ENCODE peak calls at places on chromosomes 12 and 14, in nine cellular contexts. F, C, S, I, M, K, H, L and G are unnamed samples.

GRCh38 chr12:54005853-54006699 is 2.7 kb upstream of the HOXC8 start:
- DNase-seq in F (peak), I (peak), C (peak), M (peak), K (no peak), S (peak), H (peak), L (peak), G (no peak)

GRCh38 chr12:40837891-40838424 is 145.7 kb downstream of the CNTN1 start:
- DNase-seq in M (no peak), S (no peak), F (no peak), L (no peak), H (no peak), I (no peak), K (no peak), C (no peak), G (no peak)

GRCh38 chr12:111395557-111396187 is 10.1 kb upstream of the SH2B3 start:
- DNase-seq in L (no peak), K (no peak), S (no peak), I (no peak), M (no peak), C (no peak), F (no peak), H (no peak), G (no peak)

GRCh38 chr12:114405199-114405448 is 820 bp downstream of the TBX5 start:
- DNase-seq in I (no peak), H (no peak), C (no peak), K (no peak), S (no peak), F (peak), L (no peak), M (no peak), G (no peak)

GRCh38 chr12:25348290-25348689 is 97.6 kb upstream of the KRAS start:
- DNase-seq in L (no peak), C (no peak), K (no peak), H (no peak), F (no peak), S (no peak), I (no peak), M (no peak), G (no peak)

GRCh38 chr12:78290606-78291345 is 460.1 kb downstream of the NAV3 start:
- DNase-seq in I (no peak), M (no peak), H (no peak), K (peak), L (no peak), F (peak), C (peak), S (no peak), G (peak)

GRCh38 chr12:131315601-131316000 is 361.9 kb downstream of the ADGRD1 start:
- DNase-seq in C (no peak), F (no peak), H (no peak), S (no peak), L (no peak), I (no peak), K (no peak), M (no peak), G (no peak)

GRCh38 chr12:127273621-127274020 is 993.3 kb upstream of the TMEM132C start:
- DNase-seq in K (peak), L (no peak), S (no peak), C (peak), F (no peak), H (no peak), M (no peak), I (no peak), G (peak)

GRCh38 chr14:56161658-56162057 is 43.4 kb downstream of the PELI2 start:
- DNase-seq in M (no peak), H (no peak), L (no peak), F (no peak), I (no peak), S (no peak), C (no peak), K (no peak), G (no peak)

GRCh38 chr12:132717011-132717410 is 6.4 kb downstream of the PGAM5 start:
- DNase-seq in K (no peak), C (no peak), I (no peak), H (no peak), M (no peak), S (no peak), F (no peak), L (no peak), G (no peak)

GRCh38 chr12:58079806-58080205 is 138.4 kb downstream of the ATP23 start:
- DNase-seq in F (no peak), I (no peak), M (no peak), S (no peak), C (no peak), H (no peak), K (no peak), L (no peak), G (no peak)

GRCh38 chr12:57772429-57773322 is at the start of gene EEF1AKMT3:
- DNase-seq in C (peak), M (peak), I (no peak), S (no peak), L (peak), H (peak), F (peak), K (no peak), G (no peak)

GRCh38 chr12:124914392-124915248 is at the start of gene UBC:
- DNase-seq in H (peak), C (peak), M (peak), I (peak), K (peak), F (peak), L (peak), S (peak), G (peak)

GRCh38 chr14:32230695-32231280 is 27.7 kb upstream of the RNU6-8 start:
- DNase-seq in M (no peak), S (no peak), F (peak), H (no peak), L (no peak), C (peak), K (peak), I (no peak), G (peak)

GRCh38 chr14:75610839-75611238 is 32.4 kb downstream of the FLVCR2 start:
- DNase-seq in M (no peak), S (no peak), I (no peak), F (peak), C (no peak), H (no peak), L (no peak), K (no peak), G (no peak)

GRCh38 chr12:26789731-26790644 is 43.0 kb downstream of the ITPR2 start:
- DNase-seq in C (peak), H (no peak), L (peak), F (peak), I (no peak), K (no peak), M (no peak), S (no peak), G (no peak)

GRCh38 chr12:6312529-6313325 is 2.2 kb downstream of the PLEKHG6 start:
- DNase-seq in M (peak), C (no peak), L (peak), H (peak), S (no peak), K (no peak), F (no peak), I (peak), G (no peak)

GRCh38 chr14:92586001-92586947 is 72.7 kb downstream of the RIN3 start:
- DNase-seq in C (peak), I (peak), M (no peak), H (no peak), F (peak), K (peak), L (no peak), S (peak), G (peak)

GRCh38 chr14:74938873-74939495 is 15.9 kb upstream of the RPS6KL1 start:
- DNase-seq in K (no peak), H (no peak), C (no peak), I (peak), L (no peak), S (no peak), F (no peak), M (no peak), G (no peak)

GRCh38 chr12:90589966-90590365 is 365.0 kb downstream of the CCER1 start:
- DNase-seq in S (no peak), H (no peak), M (no peak), K (no peak), F (no peak), C (no peak), L (no peak), I (no peak), G (no peak)

GRCh38 chr12:98823012-98823411 is 177.9 kb downstream of the APAF1 start:
- DNase-seq in K (no peak), M (no peak), S (no peak), L (no peak), I (no peak), H (no peak), F (no peak), C (no peak), G (no peak)

GRCh38 chr12:106584104-106585064 is 1.6 kb downstream of the RFX4 start:
- DNase-seq in C (no peak), L (no peak), I (no peak), M (no peak), H (no peak), F (no peak), K (no peak), S (no peak), G (no peak)

GRCh38 chr14:31895206-31895605 is 181.9 kb upstream of the ARHGAP5 start:
- DNase-seq in I (no peak), L (no peak), M (no peak), C (peak), K (no peak), H (no peak), S (no peak), F (peak), G (peak)

GRCh38 chr12:67590122-67590795 is 58.3 kb upstream of the DYRK2 start:
- DNase-seq in M (no peak), S (no peak), F (no peak), H (no peak), K (no peak), C (no peak), I (no peak), L (no peak), G (no peak)

GRCh38 chr12:8445731-8446130 is 10.0 kb upstream of the CLEC6A start:
- DNase-seq in F (no peak), S (no peak), C (no peak), L (no peak), I (no peak), M (no peak), H (no peak), K (no peak), G (no peak)

GRCh38 chr14:76742961-76743360 is 18.3 kb upstream of the VASH1 start:
- DNase-seq in H (no peak), I (peak), S (peak), F (no peak), M (no peak), C (peak), K (no peak), L (no peak), G (no peak)

GRCh38 chr14:32400480-32400879 is 71.4 kb downstream of the AKAP6 start:
- DNase-seq in M (no peak), L (no peak), C (peak), H (no peak), S (no peak), F (no peak), K (peak), I (no peak), G (no peak)

GRCh38 chr12:109953656-109954055 is 42.5 kb downstream of the GIT2 start:
- DNase-seq in K (no peak), L (no peak), H (no peak), C (no peak), I (no peak), M (no peak), F (no peak), S (no peak), G (no peak)

GRCh38 chr12:121248611-121249010 is 38.7 kb downstream of the P2RX4 start:
- DNase-seq in H (no peak), C (no peak), M (no peak), L (no peak), F (no peak), K (no peak), S (no peak), I (peak), G (no peak)

GRCh38 chr12:1833596-1834028 is 13.2 kb downstream of the LRTM2 start:
- DNase-seq in C (no peak), L (no peak), S (no peak), H (no peak), K (no peak), F (no peak), M (no peak), I (no peak), G (no peak)

GRCh38 chr14:23525611-23526010 is 26.0 kb downstream of the ZFHX2 start:
- DNase-seq in F (no peak), I (no peak), L (no peak), K (no peak), M (no peak), C (no peak), S (no peak), H (no peak), G (no peak)

GRCh38 chr14:54577977-54578376 is 11.0 kb downstream of the SAMD4A start:
- DNase-seq in S (no peak), H (no peak), M (no peak), I (no peak), L (no peak), F (no peak), C (peak), K (no peak), G (no peak)

GRCh38 chr14:95140060-95140858 is 17.1 kb downstream of the DICER1 start:
- DNase-seq in C (peak), H (no peak), K (peak), F (peak), I (no peak), L (no peak), M (no peak), S (peak), G (peak)

DNA sequence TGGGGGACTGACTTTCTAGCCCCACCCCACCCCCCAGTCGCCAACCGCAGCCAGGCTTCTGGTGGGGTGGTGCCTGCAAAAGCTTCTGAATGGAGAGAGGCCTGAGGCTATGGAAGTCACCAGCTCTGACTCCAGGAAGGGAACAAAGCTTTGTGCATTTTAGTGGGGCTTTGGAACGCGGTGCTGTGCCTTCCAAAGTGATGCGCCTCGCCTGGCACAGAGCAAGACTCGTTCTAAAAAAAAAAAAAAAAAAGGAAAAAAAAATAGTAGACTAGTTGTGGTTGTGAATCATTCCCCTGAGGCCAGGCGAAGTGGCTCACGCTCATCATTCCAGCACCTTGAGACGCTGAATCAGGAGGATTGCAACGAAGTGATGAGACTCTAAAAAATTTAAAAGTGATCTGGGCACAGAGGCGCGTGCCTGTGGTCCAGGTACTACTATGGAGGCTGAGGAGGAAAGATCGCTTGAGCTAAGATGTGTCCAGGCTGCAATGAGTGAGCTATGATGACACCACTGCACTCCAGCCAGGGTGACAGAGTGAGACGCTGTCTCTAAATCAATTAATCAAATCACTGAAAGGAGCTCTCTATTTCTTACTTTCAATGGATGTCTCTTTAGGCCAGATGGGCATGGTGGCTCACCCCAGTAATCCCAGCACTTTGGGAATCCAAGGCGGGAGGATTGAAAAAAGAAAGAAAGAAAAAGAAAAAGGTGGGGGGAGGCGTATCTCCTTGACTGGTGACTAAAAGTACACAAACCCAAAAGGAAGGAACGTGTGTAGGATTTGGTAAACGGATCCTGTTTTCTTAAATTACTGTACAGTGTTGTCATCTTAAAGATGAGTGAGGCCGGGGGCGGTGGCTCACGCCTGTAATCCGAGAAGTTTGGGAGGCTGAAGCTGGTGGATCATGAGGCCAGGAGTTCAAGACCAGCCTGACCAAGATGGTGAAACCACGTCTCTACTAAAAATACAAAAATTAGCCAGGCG is 259.6 kb upstream of the ALG10B start:
- DNase-seq in K (no peak), S (no peak), M (no peak), F (no peak), C (no peak), L (no peak), I (no peak), H (no peak), G (no peak)
- H3K4me3 ChIP-seq in K (no peak), S (no peak), M (no peak), F (no peak), C (no peak), L (no peak), I (no peak), H (no peak), G (no peak)

GRCh38 chr14:91417983-91418386 is 365 bp upstream of the CCDC88C start:
- DNase-seq in K (no peak), H (no peak), S (peak), C (no peak), M (peak), F (no peak), L (no peak), I (peak), G (no peak)
- H3K4me3 ChIP-seq in K (no peak), H (peak), S (peak), C (peak), M (peak), F (peak), L (peak), I (peak), G (peak)

GRCh38 chr14:91058017-91058675 is 2.3 kb downstream of the RPS6KA5 start:
- DNase-seq in M (no peak), S (no peak), I (no peak), L (no peak), H (no peak), C (peak), F (no peak), K (no peak), G (no peak)
- H3K4me3 ChIP-seq in M (no peak), S (no peak), I (no peak), L (no peak), H (no peak), C (no peak), F (no peak), K (no peak), G (no peak)

GRCh38 chr14:21024668-21025373 is at the start of gene NDRG2:
- DNase-seq in C (peak), L (peak), K (no peak), S (no peak), H (peak), I (peak), M (peak), F (peak), G (no peak)
- H3K4me3 ChIP-seq in C (peak), L (peak), K (peak), S (peak), H (peak), I (no peak), M (peak), F (peak), G (peak)

DNA sequence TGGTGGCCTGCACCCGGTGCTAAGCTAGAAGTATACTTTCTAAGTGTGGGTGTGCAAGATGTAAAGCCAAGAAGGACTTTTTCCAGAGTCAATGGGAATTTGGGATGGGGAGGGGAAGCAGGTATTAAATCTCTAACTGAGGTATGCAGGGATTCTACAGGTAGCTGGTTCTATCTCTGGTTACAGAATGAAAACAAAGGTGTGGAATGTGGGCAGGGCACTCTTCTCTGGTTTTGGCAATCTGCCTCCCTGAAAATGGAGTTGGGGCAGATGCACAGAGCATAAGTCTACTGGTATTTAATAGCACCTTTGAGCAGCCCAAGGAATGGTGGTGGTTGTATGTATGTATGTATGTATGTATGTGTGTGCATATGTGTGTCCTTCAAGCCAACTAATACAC is 66.7 kb upstream of the PPP1R12A start:
- DNase-seq in K (no peak), I (no peak), S (no peak), L (no peak), M (no peak), F (no peak), C (no peak), H (no peak), G (no peak)
- H3K4me3 ChIP-seq in K (no peak), I (no peak), S (no peak), L (no peak), M (no peak), F (no peak), C (no peak), H (no peak), G (no peak)

GRCh38 chr14:51884086-51884927 is 23.9 kb downstream of the GNG2 start:
- DNase-seq in L (no peak), M (no peak), I (no peak), F (peak), H (no peak), K (peak), S (peak), C (peak), G (no peak)
- H3K4me3 ChIP-seq in L (no peak), M (no peak), I (no peak), F (no peak), H (no peak), K (no peak), S (no peak), C (no peak), G (no peak)

GRCh38 chr14:68306265-68306933 is 486.5 kb downstream of the ZFP36L1 start:
- DNase-seq in M (no peak), C (no peak), K (no peak), F (no peak), H (no peak), L (no peak), S (no peak), I (peak), G (no peak)

GRCh38 chr14:68308695-68309094 is 484.2 kb downstream of the ZFP36L1 start:
- DNase-seq in K (no peak), M (no peak), L (no peak), H (no peak), S (no peak), I (no peak), F (no peak), C (no peak), G (no peak)

GRCh38 chr14:68306934-68307758 is 485.7 kb downstream of the ZFP36L1 start:
- DNase-seq in S (no peak), C (peak), H (no peak), K (no peak), M (no peak), I (no peak), F (no peak), L (peak), G (no peak)

GRCh38 chr14:68307769-68308168 is 485.1 kb downstream of the ZFP36L1 start:
- DNase-seq in L (no peak), F (peak), H (no peak), I (no peak), K (peak), S (no peak), C (no peak), M (no peak), G (no peak)

GRCh38 chr14:68305738-68306137 is 486.2 kb downstream of the RAD51B start:
- DNase-seq in C (no peak), K (no peak), I (peak), H (no peak), L (no peak), M (no peak), F (no peak), S (no peak), G (no peak)
- H3K4me3 ChIP-seq in C (no peak), K (no peak), I (peak), H (no peak), L (no peak), M (no peak), F (no peak), S (no peak), G (no peak)

GRCh38 chr14:35400707-35401421 is 3.7 kb downstream of the NFKBIA start:
- DNase-seq in I (peak), L (no peak), H (no peak), S (peak), C (no peak), M (peak), K (no peak), F (no peak), G (no peak)
- H3K4me3 ChIP-seq in I (peak), L (peak), H (peak), S (no peak), C (peak), M (peak), K (no peak), F (peak), G (no peak)

DNA sequence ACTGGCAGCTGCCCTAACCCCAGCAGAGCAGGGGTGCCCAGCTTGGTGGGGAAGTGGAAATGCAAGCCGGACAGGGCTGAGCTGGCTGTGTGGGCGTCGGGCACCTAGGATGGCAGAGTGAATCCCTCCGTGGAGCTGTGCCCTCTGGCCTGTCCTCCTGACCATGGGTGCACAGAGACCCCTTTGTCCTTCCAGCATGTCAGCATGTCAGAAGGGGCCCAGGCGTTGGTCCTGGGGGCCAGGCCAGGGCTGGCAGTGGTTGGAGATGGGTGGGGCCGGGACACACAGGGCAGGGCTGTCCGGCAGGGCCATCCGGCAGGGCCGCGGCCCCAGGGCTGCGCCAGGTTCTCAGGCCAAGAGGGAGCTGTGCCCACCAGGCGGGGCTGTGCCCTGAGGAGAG is 8.8 kb upstream of the TEX22 start:
- DNase-seq in S (no peak), C (no peak), H (no peak), I (no peak), F (no peak), L (no peak), K (no peak), M (no peak), G (no peak)
- H3K4me3 ChIP-seq in S (no peak), C (no peak), H (no peak), I (no peak), F (no peak), L (no peak), K (no peak), M (no peak), G (no peak)